ENCODE peak calls at places on chromosomes 5 and 9, in seven cellular contexts. One of them, this sample, is unnamed.

GRCh38 chr5:128271859-128272446 is 188.4 kb downstream of the SLC12A2 start:
- DNase-seq in H1: no peak
- DNase-seq in IMR-90: peak
- DNase-seq in neuronal stem cell: no peak
- DNase-seq in mesenchymal stem cell: peak
- DNase-seq in mesendoderm: peak
- DNase-seq in trophoblast cell: peak
- DNase-seq in this sample: no peak

GRCh38 chr9:124869986-124870560 is 8.1 kb downstream of the ARPC5L start:
- DNase-seq in H1: no peak
- DNase-seq in mesendoderm: no peak
- DNase-seq in neuronal stem cell: no peak
- DNase-seq in trophoblast cell: peak
- DNase-seq in mesenchymal stem cell: peak
- DNase-seq in IMR-90: peak
- DNase-seq in this sample: no peak

GRCh38 chr5:93250431-93250830 is 330.6 kb downstream of the NR2F1-AS1 start:
- DNase-seq in mesenchymal stem cell: no peak
- DNase-seq in mesendoderm: no peak
- DNase-seq in neuronal stem cell: no peak
- DNase-seq in trophoblast cell: no peak
- DNase-seq in IMR-90: no peak
- DNase-seq in H1: no peak
- DNase-seq in this sample: no peak

GRCh38 chr9:132937463-132937901 is 6.9 kb downstream of the TSC1 start:
- DNase-seq in neuronal stem cell: no peak
- DNase-seq in trophoblast cell: peak
- DNase-seq in H1: no peak
- DNase-seq in IMR-90: peak
- DNase-seq in mesenchymal stem cell: peak
- DNase-seq in mesendoderm: no peak
- DNase-seq in this sample: no peak

GRCh38 chr9:94761506-94761905 is 35.0 kb downstream of the AOPEP start:
- DNase-seq in H1: no peak
- DNase-seq in IMR-90: peak
- DNase-seq in neuronal stem cell: no peak
- DNase-seq in mesenchymal stem cell: no peak
- DNase-seq in trophoblast cell: no peak
- DNase-seq in mesendoderm: no peak
- DNase-seq in this sample: no peak

GRCh38 chr5:146410272-146410671 is 36.9 kb upstream of the TCERG1 start:
- DNase-seq in neuronal stem cell: no peak
- DNase-seq in H1: no peak
- DNase-seq in trophoblast cell: no peak
- DNase-seq in IMR-90: no peak
- DNase-seq in mesendoderm: no peak
- DNase-seq in mesenchymal stem cell: no peak
- DNase-seq in this sample: no peak

GRCh38 chr5:142507528-142507927 is 178.4 kb downstream of the FGF1 start:
- DNase-seq in H1: no peak
- DNase-seq in neuronal stem cell: no peak
- DNase-seq in trophoblast cell: peak
- DNase-seq in mesenchymal stem cell: no peak
- DNase-seq in mesendoderm: no peak
- DNase-seq in IMR-90: no peak
- DNase-seq in this sample: no peak

GRCh38 chr5:158559066-158559465 is 540.6 kb downstream of the EBF1 start:
- DNase-seq in mesendoderm: no peak
- DNase-seq in neuronal stem cell: no peak
- DNase-seq in IMR-90: no peak
- DNase-seq in trophoblast cell: no peak
- DNase-seq in H1: no peak
- DNase-seq in mesenchymal stem cell: no peak
- DNase-seq in this sample: no peak

GRCh38 chr5:891117-891836 is 1.3 kb downstream of the BRD9 start:
- DNase-seq in trophoblast cell: peak
- DNase-seq in mesenchymal stem cell: peak
- DNase-seq in neuronal stem cell: no peak
- DNase-seq in mesendoderm: peak
- DNase-seq in H1: peak
- DNase-seq in IMR-90: no peak
- DNase-seq in this sample: peak

GRCh38 chr9:13013976-13014375 is 239.2 kb downstream of the LURAP1L start:
- DNase-seq in mesendoderm: no peak
- DNase-seq in neuronal stem cell: no peak
- DNase-seq in trophoblast cell: no peak
- DNase-seq in H1: no peak
- DNase-seq in mesenchymal stem cell: peak
- DNase-seq in IMR-90: peak
- DNase-seq in this sample: no peak

GRCh38 chr9:13800776-13801175 is 513.2 kb downstream of the NFIB start:
- DNase-seq in H1: no peak
- DNase-seq in trophoblast cell: no peak
- DNase-seq in mesenchymal stem cell: no peak
- DNase-seq in IMR-90: no peak
- DNase-seq in mesendoderm: no peak
- DNase-seq in neuronal stem cell: no peak
- DNase-seq in this sample: no peak

GRCh38 chr9:87119328-87119881 is 172.1 kb upstream of the GAS1 start:
- DNase-seq in mesendoderm: no peak
- DNase-seq in H1: no peak
- DNase-seq in mesenchymal stem cell: peak
- DNase-seq in IMR-90: peak
- DNase-seq in neuronal stem cell: no peak
- DNase-seq in trophoblast cell: no peak
- DNase-seq in this sample: no peak

GRCh38 chr9:100724932-100725331 is 147.1 kb downstream of the CAVIN4 start:
- DNase-seq in neuronal stem cell: no peak
- DNase-seq in trophoblast cell: no peak
- DNase-seq in mesendoderm: no peak
- DNase-seq in H1: no peak
- DNase-seq in IMR-90: no peak
- DNase-seq in mesenchymal stem cell: no peak
- DNase-seq in this sample: no peak

GRCh38 chr9:96858018-96858573 is 3.8 kb upstream of the ZNF782 start:
- DNase-seq in H1: no peak
- DNase-seq in IMR-90: peak
- DNase-seq in neuronal stem cell: no peak
- DNase-seq in mesenchymal stem cell: peak
- DNase-seq in trophoblast cell: peak
- DNase-seq in mesendoderm: no peak
- DNase-seq in this sample: no peak

GRCh38 chr5:40480392-40480791 is 199.3 kb upstream of the PTGER4 start:
- DNase-seq in mesenchymal stem cell: no peak
- DNase-seq in neuronal stem cell: no peak
- DNase-seq in mesendoderm: no peak
- DNase-seq in IMR-90: no peak
- DNase-seq in trophoblast cell: no peak
- DNase-seq in H1: no peak
- DNase-seq in this sample: no peak

GRCh38 chr5:9691261-9691660 is 61.1 kb upstream of the TAS2R1 start:
- DNase-seq in IMR-90: no peak
- DNase-seq in trophoblast cell: no peak
- DNase-seq in mesenchymal stem cell: no peak
- DNase-seq in H1: no peak
- DNase-seq in neuronal stem cell: no peak
- DNase-seq in mesendoderm: no peak
- DNase-seq in this sample: no peak

GRCh38 chr5:124411089-124411488 is 335.4 kb downstream of the ZNF608 start:
- DNase-seq in trophoblast cell: no peak
- DNase-seq in mesendoderm: no peak
- DNase-seq in neuronal stem cell: no peak
- DNase-seq in mesenchymal stem cell: no peak
- DNase-seq in H1: no peak
- DNase-seq in IMR-90: peak
- DNase-seq in this sample: no peak

GRCh38 chr5:6718161-6718681 is 5.0 kb downstream of the TENT4A start:
- DNase-seq in H1: no peak
- DNase-seq in mesendoderm: no peak
- DNase-seq in neuronal stem cell: no peak
- DNase-seq in trophoblast cell: no peak
- DNase-seq in mesenchymal stem cell: no peak
- DNase-seq in IMR-90: no peak
- DNase-seq in this sample: no peak

GRCh38 chr9:38620483-38621433 is at the start of gene ANKRD18A:
- DNase-seq in H1: peak
- DNase-seq in neuronal stem cell: peak
- DNase-seq in mesenchymal stem cell: peak
- DNase-seq in IMR-90: peak
- DNase-seq in mesendoderm: peak
- DNase-seq in trophoblast cell: peak
- DNase-seq in this sample: peak

GRCh38 chr9:70257512-70257911 is 1.3 kb upstream of the SMC5 start:
- DNase-seq in mesendoderm: no peak
- DNase-seq in trophoblast cell: no peak
- DNase-seq in mesenchymal stem cell: peak
- DNase-seq in neuronal stem cell: no peak
- DNase-seq in H1: no peak
- DNase-seq in IMR-90: no peak
- DNase-seq in this sample: no peak

GRCh38 chr5:176886336-176887251 is 12.6 kb downstream of the HK3 start:
- DNase-seq in trophoblast cell: no peak
- DNase-seq in neuronal stem cell: no peak
- DNase-seq in H1: no peak
- DNase-seq in mesendoderm: no peak
- DNase-seq in IMR-90: no peak
- DNase-seq in mesenchymal stem cell: no peak
- DNase-seq in this sample: no peak

GRCh38 chr9:114025196-114025753 is 52.8 kb downstream of the AMBP start:
- DNase-seq in H1: no peak
- DNase-seq in trophoblast cell: peak
- DNase-seq in IMR-90: no peak
- DNase-seq in mesendoderm: peak
- DNase-seq in neuronal stem cell: no peak
- DNase-seq in mesenchymal stem cell: no peak
- DNase-seq in this sample: peak

GRCh38 chr5:115843444-115844130 is 1.9 kb downstream of the AP3S1 start:
- DNase-seq in trophoblast cell: peak
- DNase-seq in IMR-90: no peak
- DNase-seq in mesendoderm: no peak
- DNase-seq in H1: no peak
- DNase-seq in mesenchymal stem cell: no peak
- DNase-seq in neuronal stem cell: no peak
- DNase-seq in this sample: no peak

GRCh38 chr5:42948961-42949347 is 91.2 kb downstream of the ANXA2R start:
- DNase-seq in trophoblast cell: no peak
- DNase-seq in mesenchymal stem cell: no peak
- DNase-seq in neuronal stem cell: no peak
- DNase-seq in IMR-90: no peak
- DNase-seq in mesendoderm: no peak
- DNase-seq in H1: no peak
- DNase-seq in this sample: no peak

DNA sequence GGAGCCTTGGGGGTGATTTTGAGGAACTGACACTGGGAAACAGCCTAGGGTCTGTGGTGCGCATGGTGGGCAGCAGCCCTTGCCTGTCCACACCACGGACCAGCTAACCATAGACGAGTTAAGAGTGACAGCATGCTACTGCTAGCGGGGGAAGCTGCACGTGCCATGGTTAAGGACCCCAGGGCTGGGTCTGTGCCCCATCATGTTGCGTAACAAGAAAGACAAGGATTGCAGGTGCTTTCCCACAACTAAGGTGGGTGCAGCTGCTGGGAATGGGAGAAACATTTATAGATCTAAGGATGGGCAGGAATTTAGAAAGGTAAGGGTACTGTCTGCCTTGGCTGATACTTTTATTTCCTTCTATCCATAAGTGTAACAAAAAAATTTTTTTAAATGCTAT is 17.9 kb upstream of the KCNMB1 start:
- DNase-seq in H1: no peak
- DNase-seq in neuronal stem cell: no peak
- DNase-seq in trophoblast cell: no peak
- DNase-seq in IMR-90: no peak
- DNase-seq in mesenchymal stem cell: no peak
- DNase-seq in mesendoderm: no peak
- DNase-seq in this sample: no peak
- H3K23ac ChIP-seq in H1: no peak
- H3K23ac ChIP-seq in neuronal stem cell: no peak
- H3K23ac ChIP-seq in trophoblast cell: no peak
- H3K23ac ChIP-seq in IMR-90: no peak
- H3K23ac ChIP-seq in mesenchymal stem cell: no peak
- H3K23ac ChIP-seq in mesendoderm: no peak
- H3K23ac ChIP-seq in this sample: no peak

GRCh38 chr5:76811214-76811613 is 7.6 kb upstream of the F2RL1 start:
- DNase-seq in neuronal stem cell: no peak
- DNase-seq in H1: no peak
- DNase-seq in mesendoderm: no peak
- DNase-seq in trophoblast cell: peak
- DNase-seq in IMR-90: peak
- DNase-seq in mesenchymal stem cell: peak
- DNase-seq in this sample: no peak
- H3K23ac ChIP-seq in neuronal stem cell: no peak
- H3K23ac ChIP-seq in H1: no peak
- H3K23ac ChIP-seq in mesendoderm: no peak
- H3K23ac ChIP-seq in trophoblast cell: no peak
- H3K23ac ChIP-seq in IMR-90: no peak
- H3K23ac ChIP-seq in mesenchymal stem cell: no peak
- H3K23ac ChIP-seq in this sample: no peak

DNA sequence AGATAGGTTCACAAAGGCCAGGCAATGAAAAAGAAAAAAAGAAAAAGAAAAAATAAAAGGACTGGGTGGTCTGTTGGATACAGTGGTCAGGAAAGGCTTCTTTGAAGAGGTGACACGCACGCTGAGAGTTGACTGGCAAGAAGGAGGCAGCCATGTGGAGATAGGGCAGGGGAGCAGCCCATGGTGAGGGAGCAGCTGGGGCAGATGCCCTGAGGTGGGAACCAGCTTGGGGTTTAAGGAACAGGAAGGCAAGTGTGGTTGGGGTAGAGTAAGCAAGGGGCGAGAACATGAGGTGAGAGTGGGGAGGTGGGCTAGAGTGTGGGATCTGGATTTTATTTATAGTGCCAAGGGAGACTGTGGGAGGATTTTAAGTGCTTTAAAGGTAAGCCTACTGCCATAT is 6.8 kb downstream of the ENHO start:
- DNase-seq in mesenchymal stem cell: no peak
- DNase-seq in neuronal stem cell: no peak
- DNase-seq in IMR-90: no peak
- DNase-seq in H1: no peak
- DNase-seq in mesendoderm: no peak
- DNase-seq in trophoblast cell: no peak
- DNase-seq in this sample: no peak
- H3K23ac ChIP-seq in mesenchymal stem cell: no peak
- H3K23ac ChIP-seq in neuronal stem cell: no peak
- H3K23ac ChIP-seq in IMR-90: no peak
- H3K23ac ChIP-seq in H1: no peak
- H3K23ac ChIP-seq in mesendoderm: no peak
- H3K23ac ChIP-seq in trophoblast cell: no peak
- H3K23ac ChIP-seq in this sample: no peak

DNA sequence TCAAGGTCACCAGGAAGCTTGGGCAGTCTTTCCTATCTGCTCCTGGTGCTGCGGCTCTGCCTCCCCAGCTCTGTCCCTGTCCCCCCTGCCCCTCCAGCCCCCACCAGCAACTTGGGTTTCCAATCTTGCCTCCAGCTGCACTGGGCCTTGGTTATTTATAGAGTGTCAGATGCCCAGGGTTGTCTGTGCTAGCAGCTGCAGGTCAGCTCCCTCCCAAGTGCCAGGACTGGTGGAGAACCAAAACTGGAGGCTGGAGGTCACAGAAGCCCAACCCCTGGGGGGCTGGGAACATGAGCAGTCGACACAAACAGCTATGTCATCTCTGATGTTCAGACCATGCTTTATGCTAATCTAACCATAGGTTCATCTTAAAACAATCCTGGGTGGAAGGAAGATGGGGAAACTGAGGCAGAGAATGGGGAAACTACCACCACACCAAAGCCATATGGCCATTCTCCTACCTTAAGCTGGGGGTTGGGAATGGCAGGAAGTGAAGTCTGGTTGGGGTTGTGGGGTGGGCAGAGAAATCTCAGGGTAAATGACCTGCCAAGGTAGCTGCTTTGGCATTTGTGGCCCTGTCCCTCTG is 1.7 kb downstream of the TPM2 start:
- DNase-seq in mesenchymal stem cell: no peak
- DNase-seq in mesendoderm: no peak
- DNase-seq in neuronal stem cell: no peak
- DNase-seq in H1: no peak
- DNase-seq in IMR-90: no peak
- DNase-seq in trophoblast cell: no peak
- DNase-seq in this sample: no peak
- H3K23ac ChIP-seq in mesenchymal stem cell: peak
- H3K23ac ChIP-seq in mesendoderm: peak
- H3K23ac ChIP-seq in neuronal stem cell: no peak
- H3K23ac ChIP-seq in H1: no peak
- H3K23ac ChIP-seq in IMR-90: peak
- H3K23ac ChIP-seq in trophoblast cell: no peak
- H3K23ac ChIP-seq in this sample: no peak